ENCODE peak calls at places on chromosomes 6 and 20, in four cellular contexts. One of them, this sample, is unnamed.

GRCh38 chr20:53621482-53622246 is 28.0 kb upstream of the ZNF217 start:
- DNase-seq in uterus: peak; percentile 80
- DNase-seq in fibroblast of mammary gland: peak; percentile 97
- DNase-seq in heart left ventricle: peak; percentile 62
- DNase-seq in this sample: peak; percentile 88

GRCh38 chr6:169155481-169155880 is 98.2 kb downstream of the THBS2 start:
- DNase-seq in uterus: no peak
- DNase-seq in fibroblast of mammary gland: no peak
- DNase-seq in heart left ventricle: no peak
- DNase-seq in this sample: no peak

GRCh38 chr20:63278661-63279060 is 6.0 kb downstream of the ARFGAP1 start:
- DNase-seq in uterus: no peak
- DNase-seq in fibroblast of mammary gland: no peak
- DNase-seq in heart left ventricle: no peak
- DNase-seq in this sample: no peak

GRCh38 chr6:35568967-35569606 is 56.4 kb upstream of the TULP1 start:
- DNase-seq in uterus: peak; percentile 42
- DNase-seq in fibroblast of mammary gland: peak; percentile 62
- DNase-seq in heart left ventricle: peak; percentile 45
- DNase-seq in this sample: no peak

GRCh38 chr6:154921482-154921881 is 73.6 kb upstream of the TIAM2 start:
- DNase-seq in uterus: no peak
- DNase-seq in fibroblast of mammary gland: no peak
- DNase-seq in heart left ventricle: no peak
- DNase-seq in this sample: no peak

GRCh38 chr20:36848078-36848660 is 27.8 kb upstream of the TLDC2 start:
- DNase-seq in uterus: peak; percentile 88
- DNase-seq in fibroblast of mammary gland: peak; percentile 96
- DNase-seq in heart left ventricle: peak; percentile 82
- DNase-seq in this sample: no peak

GRCh38 chr20:64065973-64066341 is 3.0 kb downstream of the TCEA2 start:
- DNase-seq in uterus: no peak
- DNase-seq in fibroblast of mammary gland: peak; percentile 83
- DNase-seq in heart left ventricle: no peak
- DNase-seq in this sample: no peak

GRCh38 chr6:88914885-88915598 is 48.4 kb downstream of the RNGTT start:
- DNase-seq in uterus: no peak
- DNase-seq in fibroblast of mammary gland: no peak
- DNase-seq in heart left ventricle: no peak
- DNase-seq in this sample: no peak

GRCh38 chr6:22008248-22008836 is 288.5 kb downstream of the PRL start:
- DNase-seq in uterus: no peak
- DNase-seq in fibroblast of mammary gland: peak; percentile 12
- DNase-seq in heart left ventricle: no peak
- DNase-seq in this sample: no peak

GRCh38 chr6:34100788-34101187 is 45.1 kb downstream of the GRM4 start:
- DNase-seq in uterus: no peak
- DNase-seq in fibroblast of mammary gland: no peak
- DNase-seq in heart left ventricle: no peak
- DNase-seq in this sample: no peak

GRCh38 chr20:45951925-45952834 is 17.7 kb downstream of the PCIF1 start:
- DNase-seq in uterus: no peak
- DNase-seq in fibroblast of mammary gland: no peak
- DNase-seq in heart left ventricle: no peak
- DNase-seq in this sample: no peak

GRCh38 chr20:53586640-53587039 is 7.0 kb downstream of the ZNF217 start:
- DNase-seq in uterus: no peak
- DNase-seq in fibroblast of mammary gland: no peak
- DNase-seq in heart left ventricle: no peak
- DNase-seq in this sample: no peak

GRCh38 chr20:20364747-20365558 is 3.0 kb upstream of the INSM1 start:
- DNase-seq in uterus: no peak
- DNase-seq in fibroblast of mammary gland: no peak
- DNase-seq in heart left ventricle: no peak
- DNase-seq in this sample: no peak
- H3K4me3 ChIP-seq in uterus: no peak overlapping the region
- H3K4me3 ChIP-seq in fibroblast of mammary gland: no peak overlapping the region
- H3K4me3 ChIP-seq in heart left ventricle: no peak overlapping the region
- H3K4me3 ChIP-seq in this sample: no peak overlapping the region

GRCh38 chr6:56927538-56928453 is 27.1 kb upstream of the BEND6 start:
- DNase-seq in uterus: no peak
- DNase-seq in fibroblast of mammary gland: peak; percentile 49
- DNase-seq in heart left ventricle: no peak
- DNase-seq in this sample: no peak
- TF ChIP-seq CTCF in uterus: no peak
- TF ChIP-seq CTCF in fibroblast of mammary gland: no peak
- TF ChIP-seq CTCF in heart left ventricle: no peak
- TF ChIP-seq CTCF in this sample: peak; percentile 10

GRCh38 chr6:53461041-53461656 is 83.8 kb downstream of the GCLC start:
- DNase-seq in uterus: no peak
- DNase-seq in fibroblast of mammary gland: no peak
- DNase-seq in heart left ventricle: no peak
- DNase-seq in this sample: no peak
- H3K4me3 ChIP-seq in uterus: no peak overlapping the region
- H3K4me3 ChIP-seq in fibroblast of mammary gland: no peak overlapping the region
- H3K4me3 ChIP-seq in heart left ventricle: no peak overlapping the region
- H3K4me3 ChIP-seq in this sample: no peak overlapping the region

GRCh38 chr6:167825759-167826229 is 917 bp upstream of the AFDN start:
- DNase-seq in uterus: peak; percentile 46
- DNase-seq in fibroblast of mammary gland: no peak
- DNase-seq in heart left ventricle: peak; percentile 38
- DNase-seq in this sample: no peak
- TF ChIP-seq CTCF in uterus: no peak
- TF ChIP-seq CTCF in fibroblast of mammary gland: no peak
- TF ChIP-seq CTCF in heart left ventricle: no peak
- TF ChIP-seq CTCF in this sample: peak; percentile 6

GRCh38 chr20:57392130-57392445 is 892 bp downstream of the RBM38 start:
- DNase-seq in uterus: no peak
- DNase-seq in fibroblast of mammary gland: no peak
- DNase-seq in heart left ventricle: no peak
- DNase-seq in this sample: no peak
- H3K4me3 ChIP-seq in uterus: peak overlapping the region; percentile 56
- H3K4me3 ChIP-seq in fibroblast of mammary gland: peak overlapping the region; percentile 23
- H3K4me3 ChIP-seq in heart left ventricle: peak overlapping the region; percentile 66
- H3K4me3 ChIP-seq in this sample: peak overlapping the region; percentile 57

DNA sequence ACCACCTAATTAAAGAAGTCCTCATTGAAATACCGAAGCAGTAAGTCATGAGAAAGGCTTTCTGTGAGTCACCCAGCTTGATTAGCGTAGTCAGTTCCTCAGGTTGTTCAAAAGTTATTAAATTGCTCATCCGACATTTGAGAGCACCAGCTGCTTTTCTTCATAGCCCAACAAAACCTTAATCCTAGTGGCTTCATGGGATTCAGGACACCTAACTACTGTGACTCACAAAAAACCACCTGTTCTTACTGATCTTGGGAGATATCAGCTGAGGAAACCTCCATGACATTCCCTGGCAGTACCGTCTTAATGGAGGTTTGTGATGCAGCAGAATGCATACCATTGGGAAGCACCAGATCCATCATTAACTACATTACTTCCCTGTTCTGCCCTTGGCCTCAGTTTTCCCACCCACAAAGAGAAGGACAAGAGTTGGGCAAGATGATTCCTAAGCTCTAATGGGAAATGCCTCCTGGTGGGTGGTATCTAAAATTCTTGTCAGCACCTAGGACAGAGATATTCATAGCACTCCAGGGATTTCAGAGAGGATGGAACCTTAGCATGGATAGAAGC is 103.8 kb downstream of the KHDC1L start:
- DNase-seq in uterus: no peak
- DNase-seq in fibroblast of mammary gland: peak; percentile 47
- DNase-seq in heart left ventricle: no peak
- DNase-seq in this sample: peak; percentile 66
- TF ChIP-seq CTCF in uterus: no peak
- TF ChIP-seq CTCF in fibroblast of mammary gland: peak; percentile 21
- TF ChIP-seq CTCF in heart left ventricle: no peak
- TF ChIP-seq CTCF in this sample: peak; percentile 36

DNA sequence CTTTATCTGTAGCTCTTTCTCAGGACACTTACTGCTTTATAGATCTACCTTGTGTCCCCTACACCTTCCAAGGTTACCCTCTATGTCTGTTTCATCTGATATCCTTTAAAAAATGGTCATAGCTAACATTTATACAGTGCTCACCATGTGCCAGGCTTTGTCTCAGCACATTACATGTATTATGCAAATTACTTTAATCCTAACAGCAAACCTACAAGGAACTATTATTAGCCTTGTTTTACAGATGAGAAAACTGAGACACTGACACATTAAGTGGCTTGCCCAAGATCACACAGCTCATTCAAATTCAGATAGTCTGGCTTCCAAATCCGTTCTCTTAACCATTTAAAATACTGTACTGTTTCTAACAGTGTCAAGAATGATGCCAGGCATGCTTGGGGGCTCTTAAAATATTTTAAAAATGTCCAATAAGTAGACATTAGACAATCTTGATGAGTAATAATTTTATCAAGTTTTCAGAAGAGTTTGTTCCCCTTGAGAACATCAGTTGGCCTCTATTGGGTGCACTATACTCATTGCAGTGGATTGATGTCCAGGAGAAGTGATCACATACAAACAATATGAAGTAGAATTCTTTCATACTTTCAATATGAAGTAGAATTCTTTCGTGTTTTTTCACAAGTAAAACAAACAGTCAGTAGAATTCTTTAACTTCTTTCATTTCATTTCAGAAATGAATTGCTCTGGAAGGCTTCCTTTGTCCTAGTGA is 69.6 kb downstream of the DNAH8 start:
- DNase-seq in uterus: no peak
- DNase-seq in fibroblast of mammary gland: no peak
- DNase-seq in heart left ventricle: no peak
- DNase-seq in this sample: no peak
- H3K4me3 ChIP-seq in uterus: no peak overlapping the region
- H3K4me3 ChIP-seq in fibroblast of mammary gland: no peak overlapping the region
- H3K4me3 ChIP-seq in heart left ventricle: no peak overlapping the region
- H3K4me3 ChIP-seq in this sample: no peak overlapping the region

DNA sequence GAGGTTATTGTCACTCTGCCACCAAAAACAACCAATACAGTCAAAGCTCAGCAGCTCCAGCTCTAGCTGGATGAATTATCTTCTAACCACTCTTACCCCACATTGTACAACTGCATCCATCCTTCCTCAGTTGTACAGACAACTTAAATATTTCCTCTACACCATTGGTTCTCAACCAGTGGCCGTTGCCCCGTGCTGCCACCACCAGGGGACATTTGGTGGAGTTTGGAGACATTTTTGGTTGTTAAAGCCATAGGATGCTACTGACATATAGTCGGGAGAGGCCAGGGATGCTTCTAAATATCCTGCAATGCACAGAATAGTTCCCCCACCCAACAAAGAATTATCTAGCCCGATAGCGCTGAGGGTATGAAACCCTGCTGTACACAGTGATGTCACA is 59.3 kb downstream of the SHLD1 start:
- DNase-seq in uterus: no peak
- DNase-seq in fibroblast of mammary gland: no peak
- DNase-seq in heart left ventricle: no peak
- DNase-seq in this sample: no peak
- TF ChIP-seq CTCF in uterus: no peak
- TF ChIP-seq CTCF in fibroblast of mammary gland: no peak
- TF ChIP-seq CTCF in heart left ventricle: no peak
- TF ChIP-seq CTCF in this sample: no peak

GRCh38 chr6:93819189-93819588 is 399.8 kb upstream of the EPHA7 start:
- DNase-seq in uterus: no peak
- DNase-seq in fibroblast of mammary gland: peak; percentile 12
- DNase-seq in heart left ventricle: no peak
- DNase-seq in this sample: no peak
- H3K4me3 ChIP-seq in uterus: no peak overlapping the region
- H3K4me3 ChIP-seq in fibroblast of mammary gland: no peak overlapping the region
- H3K4me3 ChIP-seq in heart left ventricle: no peak overlapping the region
- H3K4me3 ChIP-seq in this sample: no peak overlapping the region